ENCODE peak calls at places on chromosomes 11 and 22, in seven cellular contexts. J, P, E, C, G, O and W are unnamed samples.

GRCh38 chr11:44326615-44327475 is 16.9 kb upstream of the ALX4 start:
- DNase-seq in G (no peak), O (no peak), J (no peak), E (no peak), P (no peak), C (no peak), W (peak; percentile 59)

GRCh38 chr22:36541831-36542391 is 12.9 kb upstream of the EIF3D start:
- DNase-seq in J (no peak), P (peak; percentile 42), G (peak; percentile 35), O (peak; percentile 55), E (peak; percentile 93), C (peak; percentile 96), W (no peak)

GRCh38 chr11:10436224-10436623 is 18.8 kb upstream of the AMPD3 start:
- DNase-seq in J (no peak), C (no peak), E (no peak), G (no peak), P (no peak), O (no peak), W (no peak)

GRCh38 chr11:27976262-27976661 is 131.7 kb downstream of the KIF18A start:
- DNase-seq in P (no peak), C (no peak), J (no peak), O (no peak), E (no peak), G (no peak), W (no peak)

GRCh38 chr11:48019230-48019584 is 38.8 kb downstream of the PTPRJ start:
- DNase-seq in C (no peak), J (no peak), P (no peak), E (no peak), G (no peak), O (no peak), W (no peak)

GRCh38 chr11:17238377-17238776 is 30.6 kb upstream of the PIK3C2A start:
- DNase-seq in P (no peak), G (peak; percentile 28), O (no peak), J (no peak), E (peak; percentile 64), C (no peak), W (no peak)

GRCh38 chr11:70343631-70344030 is 54.7 kb upstream of the CTTN start:
- DNase-seq in P (no peak), O (no peak), E (no peak), J (no peak), C (no peak), G (no peak), W (no peak)

GRCh38 chr11:20161230-20161918 is 1.1 kb upstream of the DBX1 start:
- DNase-seq in G (no peak), O (no peak), C (no peak), P (no peak), E (no peak), J (no peak), W (peak; percentile 93)

GRCh38 chr11:100574894-100575769 is 112.0 kb upstream of the ARHGAP42 start:
- DNase-seq in P (no peak), G (no peak), C (peak; percentile 59), E (peak; percentile 24), J (no peak), O (no peak), W (no peak)

GRCh38 chr22:50705851-50706351 is 32.1 kb upstream of the ACR start:
- DNase-seq in G (no peak), E (no peak), J (no peak), C (no peak), O (no peak), P (no peak), W (no peak)

GRCh38 chr11:8839957-8840945 is 70.7 kb upstream of the AKIP1 start:
- DNase-seq in C (peak; percentile 74), G (peak; percentile 76), O (no peak), E (peak; percentile 81), J (no peak), P (no peak), W (peak; percentile 96)

GRCh38 chr11:78371221-78371899 is 46.3 kb downstream of the GAB2 start:
- DNase-seq in J (no peak), O (no peak), P (no peak), E (no peak), C (no peak), G (no peak), W (no peak)

GRCh38 chr22:20192972-20193760 is 42.3 kb upstream of the CCDC188 start:
- DNase-seq in J (no peak), E (no peak), P (no peak), C (no peak), G (no peak), O (no peak), W (no peak)

GRCh38 chr11:93905384-93905783 is 55.0 kb upstream of the VSTM5 start:
- DNase-seq in G (no peak), C (peak; percentile 68), P (no peak), E (peak; percentile 56), J (no peak), O (no peak), W (peak; percentile 4)

GRCh38 chr11:84261707-84262106 is 975.5 kb upstream of the CCDC90B start:
- DNase-seq in O (no peak), P (no peak), E (no peak), J (no peak), G (no peak), C (no peak), W (peak; percentile 46)

GRCh38 chr11:61832758-61833157 is 4.7 kb downstream of the FADS2 start:
- DNase-seq in C (no peak), E (no peak), O (no peak), J (no peak), P (no peak), G (peak; percentile 62), W (no peak)

GRCh38 chr22:32880906-32881596 is 79.5 kb downstream of the TIMP3 start:
- DNase-seq in O (no peak), E (no peak), C (peak; percentile 73), P (peak; percentile 91), J (peak; percentile 60), G (peak; percentile 26), W (peak; percentile 96)

GRCh38 chr11:121556937-121557336 is 104.2 kb upstream of the SORL1-AS1 start:
- DNase-seq in P (no peak), J (no peak), C (no peak), O (no peak), G (no peak), E (no peak), W (no peak)

GRCh38 chr11:118625036-118625690 is 17.7 kb downstream of the PHLDB1 start:
- DNase-seq in P (no peak), C (no peak), G (peak; percentile 37), E (peak; percentile 46), O (no peak), J (no peak), W (no peak)

GRCh38 chr11:120978701-120979100 is 45.2 kb upstream of the TBCEL start:
- DNase-seq in C (no peak), E (no peak), P (no peak), O (no peak), G (no peak), J (no peak), W (peak; percentile 78)

GRCh38 chr11:44351898-44352498 is 42.1 kb upstream of the ALX4 start:
- DNase-seq in E (no peak), C (no peak), P (no peak), J (no peak), G (no peak), O (peak; percentile 23), W (no peak)

GRCh38 chr11:129280027-129280811 is 88.1 kb upstream of the ARHGAP32 start:
- DNase-seq in E (no peak), G (no peak), C (peak; percentile 65), O (no peak), P (no peak), J (no peak), W (no peak)

GRCh38 chr11:78961186-78961782 is 386.6 kb upstream of the NARS2 start:
- DNase-seq in O (no peak), E (peak; percentile 60), P (no peak), C (peak; percentile 46), G (peak; percentile 28), J (no peak), W (no peak)

GRCh38 chr11:133742388-133742787 is 102.9 kb downstream of the SPATA19 start:
- DNase-seq in G (no peak), C (no peak), J (no peak), E (no peak), P (no peak), O (no peak), W (no peak)

GRCh38 chr11:42049650-42050049 is 590.2 kb upstream of the LRRC4C start:
- DNase-seq in O (no peak), E (no peak), G (no peak), C (no peak), J (no peak), P (no peak), W (no peak)
- H3K9me3 ChIP-seq in O (peaks cover 2% of the 10 kb centered on the region), E (no peaks in the 10 kb centered on the region), G (peaks cover 5% of the 10 kb centered on the region), C (peaks cover 8% of the 10 kb centered on the region), J (no peaks in the 10 kb centered on the region), P (no peaks in the 10 kb centered on the region), W (no peaks in the 10 kb centered on the region)

GRCh38 chr11:113247231-113247630 is 67.2 kb upstream of the TTC12 start:
- DNase-seq in J (no peak), O (no peak), C (no peak), P (no peak), G (no peak), E (no peak), W (no peak)
- H3K4me1 ChIP-seq in J (no peaks in the 10 kb centered on the region), O (no peaks in the 10 kb centered on the region), C (no peaks in the 10 kb centered on the region), P (no peaks in the 10 kb centered on the region), G (peaks cover 15% of the 10 kb centered on the region), E (no peaks in the 10 kb centered on the region), W (no peaks in the 10 kb centered on the region)

GRCh38 chr11:77071077-77071476 is 4.3 kb downstream of the CAPN5 start:
- DNase-seq in P (no peak), C (no peak), G (no peak), E (no peak), O (no peak), J (no peak), W (no peak)
- H3K27ac ChIP-seq in P (peak overlapping the region; percentile 14), C (no peak overlapping the region), G (peak overlapping the region; percentile 82), E (no peak overlapping the region), O (no peak overlapping the region), J (no peak overlapping the region), W (no peak overlapping the region)

GRCh38 chr22:22091400-22091878 is 108.9 kb upstream of the TOP3B start:
- DNase-seq in C (no peak), J (no peak), E (no peak), G (no peak), O (no peak), P (no peak), W (no peak)
- H3K9me3 ChIP-seq in C (no peaks in the 10 kb centered on the region), J (no peaks in the 10 kb centered on the region), E (no peaks in the 10 kb centered on the region), G (no peaks in the 10 kb centered on the region), O (no peaks in the 10 kb centered on the region), P (no peaks in the 10 kb centered on the region), W (no peaks in the 10 kb centered on the region)

GRCh38 chr22:19106886-19107729 is 15.1 kb downstream of the DGCR2 start:
- DNase-seq in P (no peak), J (no peak), E (no peak), C (no peak), O (no peak), G (no peak), W (peak; percentile 42)

GRCh38 chr22:19107730-19108074 is 14.5 kb downstream of the DGCR2 start:
- DNase-seq in C (no peak), P (no peak), E (no peak), O (no peak), J (no peak), G (no peak), W (peak; percentile 34)

GRCh38 chr22:19105456-19105855 is 16.8 kb downstream of the DGCR2 start:
- DNase-seq in G (no peak), O (no peak), C (no peak), J (no peak), P (no peak), E (no peak), W (no peak)

GRCh38 chr22:19105867-19106802 is 16.1 kb downstream of the DGCR2 start:
- DNase-seq in P (no peak), O (peak; percentile 18), C (no peak), E (peak; percentile 30), J (no peak), G (no peak), W (no peak)

GRCh38 chr22:19103881-19104821 is 18.1 kb downstream of the DGCR2 start:
- DNase-seq in G (no peak), E (no peak), C (peak; percentile 79), P (no peak), J (no peak), O (no peak), W (peak; percentile 58)
- H3K4me1 ChIP-seq in G (peaks cover 52% of the 10 kb centered on the region), E (peaks cover 12% of the 10 kb centered on the region), C (peaks cover 17% of the 10 kb centered on the region), P (peaks cover 12% of the 10 kb centered on the region), J (peaks cover 65% of the 10 kb centered on the region), O (peaks cover 5% of the 10 kb centered on the region), W (peaks cover 36% of the 10 kb centered on the region)